ENCODE peak calls at places on chromosomes 11 and 22, in seven cellular contexts. C is Panc1, U is epithelial cell of esophagus, I is lower lobe of right lung, T is HL-60, N is AG04450, H is upper lobe of right lung. G is an unnamed sample.

GRCh38 chr11:94661444-94661843 is 94.3 kb downstream of the PIWIL4 start:
- DNase-seq in C (no peak), U (no peak), I (no peak), T (no peak), N (no peak), H (no peak), G (peak)

GRCh38 chr11:116925050-116925449 is 87.6 kb upstream of the APOA1 start:
- DNase-seq in C (no peak), U (no peak), I (no peak), T (no peak), N (no peak), H (no peak), G (no peak)

GRCh38 chr11:61752117-61752924 is at the start of gene MYRF:
- DNase-seq in C (no peak), U (peak), I (peak), T (peak), N (no peak), H (peak), G (no peak)

GRCh38 chr22:32518351-32518750 is 43.7 kb downstream of the FBXO7 start:
- DNase-seq in C (no peak), U (no peak), I (no peak), T (no peak), N (no peak), H (no peak), G (no peak)

GRCh38 chr11:8035225-8035846 is 45.7 kb upstream of the TUB start:
- DNase-seq in C (no peak), U (no peak), I (no peak), T (no peak), N (no peak), H (no peak), G (no peak)

GRCh38 chr11:12377106-12377823 is at the start of gene PARVA:
- DNase-seq in C (no peak), U (peak), I (peak), T (no peak), N (peak), H (peak), G (no peak)

GRCh38 chr11:75406338-75406777 is 7.0 kb downstream of the RPS3 start:
- DNase-seq in C (no peak), U (peak), I (no peak), T (no peak), N (no peak), H (no peak), G (no peak)

GRCh38 chr11:123308077-123308476 is 113.0 kb upstream of the CLMP start:
- DNase-seq in C (no peak), U (no peak), I (no peak), T (no peak), N (no peak), H (no peak), G (no peak)

GRCh38 chr11:24163146-24163545 is 333.7 kb upstream of the LUZP2 start:
- DNase-seq in C (no peak), U (no peak), I (no peak), T (no peak), N (no peak), H (no peak), G (no peak)

GRCh38 chr22:46547179-46547882 is 9.9 kb upstream of the CELSR1 start:
- DNase-seq in C (no peak), U (peak), I (peak), T (no peak), N (no peak), H (no peak), G (no peak)

GRCh38 chr11:8095356-8095755 is 14.3 kb downstream of the TUB start:
- DNase-seq in C (no peak), U (no peak), I (no peak), T (no peak), N (no peak), H (no peak), G (no peak)

GRCh38 chr22:46213052-46213451 is 37.0 kb downstream of the CDPF1 start:
- DNase-seq in C (no peak), U (peak), I (no peak), T (no peak), N (no peak), H (no peak), G (no peak)

GRCh38 chr11:74493816-74494630 is 499 bp upstream of the LIPT2 start:
- DNase-seq in C (no peak), U (peak), I (no peak), T (no peak), N (no peak), H (no peak), G (no peak)

GRCh38 chr11:91804057-91804456 is 420.6 kb upstream of the FAT3 start:
- DNase-seq in C (no peak), U (peak), I (no peak), T (no peak), N (no peak), H (no peak), G (no peak)

GRCh38 chr22:48061726-48062125 is 1299.3 kb downstream of the TBC1D22A start:
- DNase-seq in C (no peak), U (no peak), I (no peak), T (no peak), N (no peak), H (peak), G (no peak)

GRCh38 chr22:38172489-38173155 is 9.0 kb downstream of the PLA2G6 start:
- DNase-seq in C (no peak), U (peak), I (peak), T (peak), N (no peak), H (peak), G (no peak)

GRCh38 chr11:114060402-114061052 is 1.0 kb downstream of the ZBTB16 start:
- DNase-seq in C (no peak), U (peak), I (peak), T (peak), N (no peak), H (peak), G (no peak)

GRCh38 chr11:121494355-121495099 is 41.8 kb upstream of the SORL1-AS1 start:
- DNase-seq in C (no peak), U (peak), I (no peak), T (peak), N (no peak), H (no peak), G (peak)

GRCh38 chr11:60363542-60364525 is 14.5 kb upstream of the MS4A7 start:
- DNase-seq in C (peak), U (peak), I (no peak), T (peak), N (no peak), H (no peak), G (peak)

GRCh38 chr11:35326266-35326879 is 93.0 kb downstream of the SLC1A2 start:
- DNase-seq in C (no peak), U (peak), I (no peak), T (no peak), N (no peak), H (no peak), G (no peak)

GRCh38 chr11:13465909-13466371 is 2.9 kb upstream of the BTBD10 start:
- DNase-seq in C (no peak), U (peak), I (no peak), T (no peak), N (no peak), H (no peak), G (peak)

GRCh38 chr11:122165972-122166371 is 50.0 kb upstream of the BLID start:
- DNase-seq in C (no peak), U (no peak), I (no peak), T (no peak), N (no peak), H (no peak), G (no peak)

DNA sequence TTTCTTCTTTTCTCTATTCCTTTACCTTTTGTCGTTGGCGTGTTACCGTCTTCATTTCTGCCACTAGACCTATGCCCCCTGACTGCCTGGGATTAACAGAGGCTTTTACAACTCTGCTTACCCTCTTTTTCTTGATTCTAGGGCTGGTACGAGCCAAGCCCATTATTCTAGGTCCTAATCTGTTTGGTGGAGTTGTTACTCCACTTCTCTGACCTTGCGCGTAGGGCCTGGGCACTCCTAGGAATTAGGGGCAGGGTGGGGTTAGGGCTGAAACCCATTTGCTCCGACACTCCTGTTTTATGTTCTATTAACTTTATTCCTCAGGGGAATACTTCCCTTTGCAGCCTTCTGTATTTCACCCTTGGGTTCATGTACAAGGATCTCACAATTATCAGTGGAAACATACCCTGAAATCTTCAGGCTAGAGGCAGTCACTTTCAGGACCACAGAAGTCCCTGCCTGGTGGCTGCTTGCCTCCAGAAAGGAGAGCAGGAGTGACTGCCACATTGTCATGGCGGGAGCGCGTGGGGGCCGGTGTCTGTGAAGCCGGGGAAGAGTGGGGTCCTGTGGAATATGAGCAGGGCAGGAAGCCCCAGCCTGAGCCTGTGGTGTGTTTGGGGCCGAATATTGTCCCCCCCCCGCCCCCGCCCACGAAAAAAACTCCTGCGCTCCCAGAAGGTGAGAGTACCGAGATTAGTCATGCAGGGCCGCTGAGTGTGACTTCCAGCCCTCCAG is 742 bp upstream of the SLC37A2 start:
- DNase-seq in C (no peak), U (no peak), I (no peak), T (no peak), N (no peak), H (no peak), G (no peak)
- H3K4me3 ChIP-seq in C (peak), U (peak), I (peak), T (peak), N (peak), H (peak), G (no peak)

GRCh38 chr11:77044886-77045285 is 10.7 kb downstream of the B3GNT6 start:
- DNase-seq in C (no peak), U (no peak), I (no peak), T (no peak), N (no peak), H (no peak), G (no peak)
- H3K4me3 ChIP-seq in C (no peak), U (no peak), I (no peak), T (no peak), N (no peak), H (no peak), G (no peak)

GRCh38 chr11:47994417-47994816 is 14.1 kb downstream of the PTPRJ start:
- DNase-seq in C (no peak), U (no peak), I (no peak), T (no peak), N (no peak), H (no peak), G (no peak)

GRCh38 chr11:47989779-47990178 is 9.4 kb downstream of the PTPRJ start:
- DNase-seq in C (no peak), U (no peak), I (no peak), T (no peak), N (no peak), H (no peak), G (no peak)

GRCh38 chr11:47991894-47992293 is 11.5 kb downstream of the PTPRJ start:
- DNase-seq in C (no peak), U (no peak), I (no peak), T (no peak), N (no peak), H (no peak), G (no peak)

GRCh38 chr11:47992959-47993820 is 12.8 kb downstream of the PTPRJ start:
- DNase-seq in C (peak), U (no peak), I (no peak), T (no peak), N (no peak), H (no peak), G (no peak)

GRCh38 chr11:47991266-47991830 is 11.0 kb downstream of the PTPRJ start:
- DNase-seq in C (no peak), U (peak), I (peak), T (peak), N (no peak), H (peak), G (no peak)
- H3K4me3 ChIP-seq in C (peak), U (no peak), I (no peak), T (no peak), N (no peak), H (no peak), G (no peak)

DNA sequence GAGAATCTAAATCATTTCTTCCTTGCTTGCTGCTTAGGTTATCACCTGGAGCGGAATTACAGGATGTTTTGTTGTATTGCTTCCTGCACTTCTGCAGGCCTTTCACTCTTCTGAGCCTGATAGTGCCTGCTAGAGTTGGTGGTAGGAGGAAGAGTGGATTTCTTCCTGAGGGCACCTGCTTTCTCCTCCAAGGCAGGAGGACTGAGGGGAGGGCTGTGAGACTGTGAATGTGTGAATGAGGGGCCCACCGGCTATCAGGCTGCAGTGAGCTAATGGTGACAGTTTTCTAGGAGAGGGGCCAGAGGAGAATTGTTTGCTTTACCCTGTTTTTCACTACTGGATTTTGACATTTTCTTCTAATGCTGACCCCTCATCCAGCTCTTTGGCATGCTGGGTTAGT is 39.0 kb downstream of the DIXDC1 start:
- DNase-seq in C (no peak), U (no peak), I (no peak), T (no peak), N (no peak), H (no peak), G (no peak)
- H3K4me3 ChIP-seq in C (no peak), U (no peak), I (no peak), T (no peak), N (no peak), H (peak), G (no peak)

DNA sequence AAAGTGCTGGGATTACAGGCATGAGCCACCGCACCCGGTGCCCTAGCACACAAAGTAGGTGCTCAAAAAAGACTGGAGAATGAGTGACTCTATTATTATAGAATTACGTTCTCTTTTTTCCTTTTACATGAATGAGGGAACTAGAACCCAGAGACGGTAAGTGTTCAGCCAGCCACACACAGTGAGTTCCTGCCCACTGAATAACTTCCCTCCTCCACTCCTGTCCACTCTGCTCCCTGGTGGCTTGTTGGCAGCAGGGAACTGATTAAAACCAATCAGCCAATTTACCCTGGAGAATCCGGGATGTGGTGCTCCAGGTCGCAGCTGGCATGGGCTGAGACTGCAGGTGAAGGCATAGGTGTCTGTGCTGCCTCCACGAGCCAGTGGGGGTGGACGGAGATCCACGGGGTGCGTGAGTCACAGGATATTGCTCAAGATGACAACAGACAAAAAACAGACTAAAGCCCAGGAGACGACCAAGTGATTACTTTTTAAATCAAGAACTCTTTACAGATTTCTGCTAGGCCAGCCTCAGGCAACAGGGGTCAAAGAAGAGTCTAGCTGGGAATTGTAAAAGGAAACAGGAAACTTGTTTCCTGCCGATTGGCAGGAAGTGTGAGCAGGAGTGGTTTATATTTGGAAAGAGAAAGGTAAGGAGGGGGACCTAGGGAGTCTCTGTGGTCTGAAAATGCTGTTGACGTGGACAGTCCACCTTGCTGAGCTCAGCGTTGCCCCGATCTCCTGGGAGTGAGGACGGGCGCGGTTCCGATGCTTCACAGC is 95.2 kb upstream of the TP53I11 start:
- DNase-seq in C (peak), U (peak), I (peak), T (peak), N (no peak), H (peak), G (no peak)
- H3K4me3 ChIP-seq in C (no peak), U (no peak), I (no peak), T (no peak), N (no peak), H (no peak), G (no peak)

GRCh38 chr11:31809543-31809856 is 1.6 kb downstream of the PAX6 start:
- DNase-seq in C (no peak), U (no peak), I (no peak), T (no peak), N (no peak), H (no peak), G (no peak)
- H3K4me3 ChIP-seq in C (peak), U (no peak), I (no peak), T (no peak), N (no peak), H (no peak), G (no peak)

GRCh38 chr11:119209186-119209585 is 3.0 kb downstream of the CBL start:
- DNase-seq in C (no peak), U (no peak), I (no peak), T (no peak), N (no peak), H (no peak), G (no peak)
- H3K4me3 ChIP-seq in C (no peak), U (no peak), I (no peak), T (no peak), N (no peak), H (no peak), G (no peak)

DNA sequence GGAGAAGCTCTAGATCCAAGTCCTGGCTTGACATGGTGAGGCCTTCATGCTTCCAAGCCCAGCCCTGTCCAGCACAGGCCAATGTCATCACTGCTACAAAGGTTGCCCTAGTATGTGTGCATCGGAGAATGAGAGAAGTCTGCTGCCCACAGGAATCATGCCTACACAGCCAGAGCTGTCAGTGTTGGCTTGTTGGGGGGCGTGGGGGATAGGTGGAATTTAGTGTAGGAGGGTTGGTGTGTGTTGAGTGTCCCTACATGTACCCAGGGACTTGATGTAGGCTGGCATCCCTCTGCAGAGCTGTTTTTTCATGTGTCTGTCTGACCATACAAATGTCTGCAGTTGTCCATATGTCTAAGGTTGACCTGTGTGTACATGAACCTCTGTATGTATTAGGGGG is 37.6 kb downstream of the SLC22A12 start:
- DNase-seq in C (no peak), U (no peak), I (no peak), T (no peak), N (no peak), H (no peak), G (no peak)
- H3K4me3 ChIP-seq in C (no peak), U (no peak), I (no peak), T (no peak), N (no peak), H (no peak), G (no peak)

GRCh38 chr11:130737866-130738431 is 178.3 kb downstream of the SNX19 start:
- DNase-seq in C (no peak), U (peak), I (no peak), T (no peak), N (no peak), H (no peak), G (no peak)
- H3K4me3 ChIP-seq in C (no peak), U (no peak), I (no peak), T (no peak), N (peak), H (no peak), G (no peak)

GRCh38 chr11:2701230-2701629 is 1.4 kb upstream of the KCNQ1OT1 start:
- DNase-seq in C (no peak), U (no peak), I (no peak), T (no peak), N (no peak), H (no peak), G (no peak)
- H3K4me3 ChIP-seq in C (no peak), U (no peak), I (no peak), T (no peak), N (no peak), H (peak), G (no peak)

G was measured in Jurkat, Clone E6-1.